ENCODE peak calls at places on chromosomes 3 and 15, in ten cellular contexts. One of them, this sample, is unnamed.

GRCh38 chr3:24375947-24376384 is 118.7 kb downstream of the THRB start:
- DNase-seq in activated gamma-delta T cell treated with Interleukin-2 at 50 U/mL for 16 hours: no peak
- DNase-seq in Ammon's horn: no peak
- DNase-seq in omental fat pad: no peak
- DNase-seq in EL: no peak
- DNase-seq in LHCN-M2: no peak
- DNase-seq in A549: no peak
- DNase-seq in left ventricle myocardium inferior: no peak
- DNase-seq in astrocyte of the spinal cord: no peak
- DNase-seq in stimulated activated CD4-positive, alpha-beta T cell treated with anti-CD3 and anti-CD28 coated beads, Interleukin-1b, Interleukin-23, amount 100 ng/mL, for 1 hour: no peak
- DNase-seq in this sample: no peak

GRCh38 chr3:149174901-149175300 is 45.5 kb downstream of the HPS3 start:
- DNase-seq in activated gamma-delta T cell treated with Interleukin-2 at 50 U/mL for 16 hours: no peak
- DNase-seq in Ammon's horn: no peak
- DNase-seq in omental fat pad: no peak
- DNase-seq in EL: peak; percentile 7
- DNase-seq in LHCN-M2: peak; percentile 17
- DNase-seq in A549: no peak
- DNase-seq in left ventricle myocardium inferior: no peak
- DNase-seq in astrocyte of the spinal cord: peak; percentile 26
- DNase-seq in stimulated activated CD4-positive, alpha-beta T cell treated with anti-CD3 and anti-CD28 coated beads, Interleukin-1b, Interleukin-23, amount 100 ng/mL, for 1 hour: no peak
- DNase-seq in this sample: no peak

GRCh38 chr3:140470962-140471361 is 206.9 kb upstream of the TRIM42 start:
- DNase-seq in activated gamma-delta T cell treated with Interleukin-2 at 50 U/mL for 16 hours: no peak
- DNase-seq in Ammon's horn: no peak
- DNase-seq in omental fat pad: no peak
- DNase-seq in EL: no peak
- DNase-seq in LHCN-M2: peak; percentile 68
- DNase-seq in A549: no peak
- DNase-seq in left ventricle myocardium inferior: no peak
- DNase-seq in astrocyte of the spinal cord: no peak
- DNase-seq in stimulated activated CD4-positive, alpha-beta T cell treated with anti-CD3 and anti-CD28 coated beads, Interleukin-1b, Interleukin-23, amount 100 ng/mL, for 1 hour: no peak
- DNase-seq in this sample: peak; percentile 44

GRCh38 chr15:96333194-96334016 is 2.9 kb downstream of the NR2F2 start:
- DNase-seq in activated gamma-delta T cell treated with Interleukin-2 at 50 U/mL for 16 hours: no peak
- DNase-seq in Ammon's horn: no peak
- DNase-seq in omental fat pad: no peak
- DNase-seq in EL: peak; percentile 30
- DNase-seq in LHCN-M2: peak; percentile 37
- DNase-seq in A549: no peak
- DNase-seq in left ventricle myocardium inferior: no peak
- DNase-seq in astrocyte of the spinal cord: peak; percentile 56
- DNase-seq in stimulated activated CD4-positive, alpha-beta T cell treated with anti-CD3 and anti-CD28 coated beads, Interleukin-1b, Interleukin-23, amount 100 ng/mL, for 1 hour: no peak
- DNase-seq in this sample: no peak

GRCh38 chr3:58434990-58435389 is 1.4 kb upstream of the PDHB start:
- DNase-seq in activated gamma-delta T cell treated with Interleukin-2 at 50 U/mL for 16 hours: no peak
- DNase-seq in Ammon's horn: no peak
- DNase-seq in omental fat pad: no peak
- DNase-seq in EL: peak; percentile 91
- DNase-seq in LHCN-M2: peak; percentile 78
- DNase-seq in A549: peak; percentile 11
- DNase-seq in left ventricle myocardium inferior: no peak
- DNase-seq in astrocyte of the spinal cord: peak; percentile 41
- DNase-seq in stimulated activated CD4-positive, alpha-beta T cell treated with anti-CD3 and anti-CD28 coated beads, Interleukin-1b, Interleukin-23, amount 100 ng/mL, for 1 hour: no peak
- DNase-seq in this sample: no peak

GRCh38 chr15:98286831-98287230 is 326.3 kb downstream of the ARRDC4 start:
- DNase-seq in activated gamma-delta T cell treated with Interleukin-2 at 50 U/mL for 16 hours: no peak
- DNase-seq in Ammon's horn: no peak
- DNase-seq in omental fat pad: no peak
- DNase-seq in EL: peak; percentile 25
- DNase-seq in LHCN-M2: peak; percentile 39
- DNase-seq in A549: no peak
- DNase-seq in left ventricle myocardium inferior: no peak
- DNase-seq in astrocyte of the spinal cord: no peak
- DNase-seq in stimulated activated CD4-positive, alpha-beta T cell treated with anti-CD3 and anti-CD28 coated beads, Interleukin-1b, Interleukin-23, amount 100 ng/mL, for 1 hour: no peak
- DNase-seq in this sample: no peak

GRCh38 chr3:171470714-171471227 is 10.6 kb upstream of the TNIK start:
- DNase-seq in activated gamma-delta T cell treated with Interleukin-2 at 50 U/mL for 16 hours: no peak
- DNase-seq in Ammon's horn: no peak
- DNase-seq in omental fat pad: no peak
- DNase-seq in EL: no peak
- DNase-seq in LHCN-M2: no peak
- DNase-seq in A549: no peak
- DNase-seq in left ventricle myocardium inferior: no peak
- DNase-seq in astrocyte of the spinal cord: no peak
- DNase-seq in stimulated activated CD4-positive, alpha-beta T cell treated with anti-CD3 and anti-CD28 coated beads, Interleukin-1b, Interleukin-23, amount 100 ng/mL, for 1 hour: no peak
- DNase-seq in this sample: no peak

GRCh38 chr3:115330406-115330805 is 183.3 kb upstream of the ZBTB20 start:
- DNase-seq in activated gamma-delta T cell treated with Interleukin-2 at 50 U/mL for 16 hours: no peak
- DNase-seq in Ammon's horn: no peak
- DNase-seq in omental fat pad: no peak
- DNase-seq in EL: peak; percentile 57
- DNase-seq in LHCN-M2: peak; percentile 72
- DNase-seq in A549: peak; percentile 5
- DNase-seq in left ventricle myocardium inferior: no peak
- DNase-seq in astrocyte of the spinal cord: peak; percentile 61
- DNase-seq in stimulated activated CD4-positive, alpha-beta T cell treated with anti-CD3 and anti-CD28 coated beads, Interleukin-1b, Interleukin-23, amount 100 ng/mL, for 1 hour: no peak
- DNase-seq in this sample: no peak

GRCh38 chr3:30321065-30321464 is 285.3 kb upstream of the TGFBR2 start:
- DNase-seq in activated gamma-delta T cell treated with Interleukin-2 at 50 U/mL for 16 hours: no peak
- DNase-seq in Ammon's horn: no peak
- DNase-seq in omental fat pad: no peak
- DNase-seq in EL: no peak
- DNase-seq in LHCN-M2: no peak
- DNase-seq in A549: no peak
- DNase-seq in left ventricle myocardium inferior: no peak
- DNase-seq in astrocyte of the spinal cord: no peak
- DNase-seq in stimulated activated CD4-positive, alpha-beta T cell treated with anti-CD3 and anti-CD28 coated beads, Interleukin-1b, Interleukin-23, amount 100 ng/mL, for 1 hour: no peak
- DNase-seq in this sample: no peak

GRCh38 chr3:94121161-94121560 is 58.3 kb downstream of the NSUN3 start:
- DNase-seq in activated gamma-delta T cell treated with Interleukin-2 at 50 U/mL for 16 hours: no peak
- DNase-seq in Ammon's horn: no peak
- DNase-seq in omental fat pad: no peak
- DNase-seq in EL: no peak
- DNase-seq in LHCN-M2: no peak
- DNase-seq in A549: no peak
- DNase-seq in left ventricle myocardium inferior: no peak
- DNase-seq in astrocyte of the spinal cord: no peak
- DNase-seq in stimulated activated CD4-positive, alpha-beta T cell treated with anti-CD3 and anti-CD28 coated beads, Interleukin-1b, Interleukin-23, amount 100 ng/mL, for 1 hour: no peak
- DNase-seq in this sample: no peak

GRCh38 chr3:179260949-179261765 is 10.2 kb upstream of the KCNMB3 start:
- DNase-seq in activated gamma-delta T cell treated with Interleukin-2 at 50 U/mL for 16 hours: peak; percentile 66
- DNase-seq in Ammon's horn: peak; percentile 67
- DNase-seq in omental fat pad: no peak
- DNase-seq in EL: peak; percentile 75
- DNase-seq in LHCN-M2: peak; percentile 64
- DNase-seq in A549: peak; percentile 54
- DNase-seq in left ventricle myocardium inferior: peak; percentile 83
- DNase-seq in astrocyte of the spinal cord: peak; percentile 57
- DNase-seq in stimulated activated CD4-positive, alpha-beta T cell treated with anti-CD3 and anti-CD28 coated beads, Interleukin-1b, Interleukin-23, amount 100 ng/mL, for 1 hour: peak; percentile 32
- DNase-seq in this sample: peak; percentile 55

GRCh38 chr3:109900774-109901173 is 563.4 kb upstream of the DPPA4 start:
- DNase-seq in activated gamma-delta T cell treated with Interleukin-2 at 50 U/mL for 16 hours: no peak
- DNase-seq in Ammon's horn: no peak
- DNase-seq in omental fat pad: no peak
- DNase-seq in EL: no peak
- DNase-seq in LHCN-M2: no peak
- DNase-seq in A549: no peak
- DNase-seq in left ventricle myocardium inferior: no peak
- DNase-seq in astrocyte of the spinal cord: no peak
- DNase-seq in stimulated activated CD4-positive, alpha-beta T cell treated with anti-CD3 and anti-CD28 coated beads, Interleukin-1b, Interleukin-23, amount 100 ng/mL, for 1 hour: no peak
- DNase-seq in this sample: no peak

GRCh38 chr3:30770387-30770786 is 124.1 kb downstream of the GADL1 start:
- DNase-seq in activated gamma-delta T cell treated with Interleukin-2 at 50 U/mL for 16 hours: no peak
- DNase-seq in Ammon's horn: peak; percentile 19
- DNase-seq in omental fat pad: no peak
- DNase-seq in EL: peak; percentile 95
- DNase-seq in LHCN-M2: peak; percentile 95
- DNase-seq in A549: peak; percentile 66
- DNase-seq in left ventricle myocardium inferior: no peak
- DNase-seq in astrocyte of the spinal cord: peak; percentile 86
- DNase-seq in stimulated activated CD4-positive, alpha-beta T cell treated with anti-CD3 and anti-CD28 coated beads, Interleukin-1b, Interleukin-23, amount 100 ng/mL, for 1 hour: no peak
- DNase-seq in this sample: peak; percentile 66

This sample was measured in T1000.